ENCODE peak calls at places on chromosomes 1 and 21, in seven cellular contexts. One of them, this sample, is unnamed.
A peak's percentile ranks its signal among the peaks of the same experiment; 100 is the strongest.

GRCh38 chr1:160711528-160712311 is at the start of gene CD48:
- DNase-seq in heart right ventricle: no peak
- DNase-seq in heart left ventricle: no peak
- DNase-seq in fibroblast of villous mesenchyme: no peak
- DNase-seq in lower lobe of right lung: no peak
- DNase-seq in RWPE1: no peak
- DNase-seq in pancreas: no peak
- DNase-seq in this sample: no peak

GRCh38 chr1:152108899-152109222 is 6.4 kb downstream of the TCHH start:
- DNase-seq in fibroblast of villous mesenchyme: no peak
- DNase-seq in RWPE1: no peak
- DNase-seq in lower lobe of right lung: no peak
- DNase-seq in heart left ventricle: peak; percentile 28
- DNase-seq in heart right ventricle: no peak
- DNase-seq in pancreas: no peak
- DNase-seq in this sample: no peak

GRCh38 chr1:227544067-227544655 is 19.2 kb upstream of the ZNF678 start:
- DNase-seq in lower lobe of right lung: no peak
- DNase-seq in heart left ventricle: no peak
- DNase-seq in fibroblast of villous mesenchyme: no peak
- DNase-seq in pancreas: no peak
- DNase-seq in RWPE1: no peak
- DNase-seq in heart right ventricle: no peak
- DNase-seq in this sample: no peak

GRCh38 chr1:177021741-177022140 is 142.8 kb downstream of the ASTN1 start:
- DNase-seq in lower lobe of right lung: no peak
- DNase-seq in heart left ventricle: no peak
- DNase-seq in fibroblast of villous mesenchyme: no peak
- DNase-seq in RWPE1: no peak
- DNase-seq in pancreas: no peak
- DNase-seq in heart right ventricle: no peak
- DNase-seq in this sample: no peak

GRCh38 chr1:151059342-151060240 is at the start of gene CDC42SE1:
- DNase-seq in pancreas: peak; percentile 82
- DNase-seq in RWPE1: peak; percentile 85
- DNase-seq in lower lobe of right lung: peak; percentile 92
- DNase-seq in fibroblast of villous mesenchyme: peak; percentile 85
- DNase-seq in heart right ventricle: peak; percentile 84
- DNase-seq in heart left ventricle: peak; percentile 89
- DNase-seq in this sample: peak; percentile 84

GRCh38 chr1:182601926-182602325 is 2.3 kb downstream of the RGS16 start:
- DNase-seq in fibroblast of villous mesenchyme: no peak
- DNase-seq in heart left ventricle: no peak
- DNase-seq in heart right ventricle: no peak
- DNase-seq in RWPE1: no peak
- DNase-seq in pancreas: no peak
- DNase-seq in lower lobe of right lung: no peak
- DNase-seq in this sample: no peak

GRCh38 chr1:108897865-108898720 is 21.3 kb downstream of the GPSM2 start:
- DNase-seq in heart right ventricle: peak; percentile 42
- DNase-seq in fibroblast of villous mesenchyme: peak; percentile 77
- DNase-seq in heart left ventricle: no peak
- DNase-seq in lower lobe of right lung: no peak
- DNase-seq in pancreas: no peak
- DNase-seq in RWPE1: peak; percentile 46
- DNase-seq in this sample: no peak

GRCh38 chr1:36885537-36886441 is 148.5 kb downstream of the GRIK3 start:
- DNase-seq in fibroblast of villous mesenchyme: no peak
- DNase-seq in pancreas: no peak
- DNase-seq in heart left ventricle: no peak
- DNase-seq in RWPE1: no peak
- DNase-seq in lower lobe of right lung: no peak
- DNase-seq in heart right ventricle: peak; percentile 34
- DNase-seq in this sample: no peak

GRCh38 chr1:29436386-29436785 is 200.1 kb downstream of the PTPRU start:
- DNase-seq in RWPE1: no peak
- DNase-seq in pancreas: no peak
- DNase-seq in heart right ventricle: no peak
- DNase-seq in lower lobe of right lung: no peak
- DNase-seq in fibroblast of villous mesenchyme: no peak
- DNase-seq in heart left ventricle: no peak
- DNase-seq in this sample: no peak

GRCh38 chr1:29438991-29439390 is 202.7 kb downstream of the PTPRU start:
- DNase-seq in lower lobe of right lung: no peak
- DNase-seq in RWPE1: no peak
- DNase-seq in fibroblast of villous mesenchyme: no peak
- DNase-seq in pancreas: no peak
- DNase-seq in heart left ventricle: no peak
- DNase-seq in heart right ventricle: no peak
- DNase-seq in this sample: no peak

GRCh38 chr1:29437946-29438345 is 201.6 kb downstream of the PTPRU start:
- DNase-seq in fibroblast of villous mesenchyme: no peak
- DNase-seq in RWPE1: no peak
- DNase-seq in lower lobe of right lung: no peak
- DNase-seq in heart left ventricle: no peak
- DNase-seq in pancreas: no peak
- DNase-seq in heart right ventricle: no peak
- DNase-seq in this sample: no peak

GRCh38 chr1:29441916-29442668 is 205.8 kb downstream of the PTPRU start:
- DNase-seq in RWPE1: no peak
- DNase-seq in fibroblast of villous mesenchyme: no peak
- DNase-seq in lower lobe of right lung: no peak
- DNase-seq in heart left ventricle: no peak
- DNase-seq in pancreas: no peak
- DNase-seq in heart right ventricle: no peak
- DNase-seq in this sample: no peak

GRCh38 chr1:29439615-29440014 is 203.3 kb downstream of the PTPRU start:
- DNase-seq in fibroblast of villous mesenchyme: no peak
- DNase-seq in pancreas: no peak
- DNase-seq in lower lobe of right lung: no peak
- DNase-seq in RWPE1: no peak
- DNase-seq in heart left ventricle: no peak
- DNase-seq in heart right ventricle: no peak
- DNase-seq in this sample: no peak
- TF ChIP-seq CTCF in fibroblast of villous mesenchyme: no peak
- TF ChIP-seq CTCF in pancreas: no peak
- TF ChIP-seq CTCF in lower lobe of right lung: no peak
- TF ChIP-seq CTCF in RWPE1: no peak
- TF ChIP-seq CTCF in heart left ventricle: no peak
- TF ChIP-seq CTCF in heart right ventricle: no peak
- TF ChIP-seq CTCF in this sample: no peak

GRCh38 chr1:224180783-224181452 is 2.1 kb upstream of the DEGS1 start:
- DNase-seq in heart left ventricle: no peak
- DNase-seq in heart right ventricle: no peak
- DNase-seq in RWPE1: no peak
- DNase-seq in fibroblast of villous mesenchyme: no peak
- DNase-seq in pancreas: no peak
- DNase-seq in lower lobe of right lung: no peak
- DNase-seq in this sample: no peak

GRCh38 chr1:224182057-224182865 is 779 bp upstream of the DEGS1 start:
- DNase-seq in lower lobe of right lung: no peak
- DNase-seq in pancreas: no peak
- DNase-seq in heart right ventricle: no peak
- DNase-seq in RWPE1: peak; percentile 26
- DNase-seq in fibroblast of villous mesenchyme: no peak
- DNase-seq in heart left ventricle: no peak
- DNase-seq in this sample: no peak

GRCh38 chr1:224183591-224184312 is 712 bp downstream of the DEGS1 start:
- DNase-seq in fibroblast of villous mesenchyme: peak; percentile 70
- DNase-seq in pancreas: peak; percentile 64
- DNase-seq in heart right ventricle: peak; percentile 42
- DNase-seq in lower lobe of right lung: peak; percentile 71
- DNase-seq in heart left ventricle: peak; percentile 62
- DNase-seq in RWPE1: peak; percentile 50
- DNase-seq in this sample: peak; percentile 62

GRCh38 chr1:224181453-224181810 is 1.6 kb upstream of the DEGS1 start:
- DNase-seq in heart right ventricle: no peak
- DNase-seq in heart left ventricle: no peak
- DNase-seq in pancreas: no peak
- DNase-seq in RWPE1: no peak
- DNase-seq in lower lobe of right lung: no peak
- DNase-seq in fibroblast of villous mesenchyme: no peak
- DNase-seq in this sample: no peak

GRCh38 chr1:224182866-224183590 is at the start of gene DEGS1:
- DNase-seq in pancreas: peak; percentile 85
- DNase-seq in lower lobe of right lung: peak; percentile 89
- DNase-seq in heart right ventricle: peak; percentile 77
- DNase-seq in heart left ventricle: peak; percentile 84
- DNase-seq in RWPE1: peak; percentile 91
- DNase-seq in fibroblast of villous mesenchyme: peak; percentile 80
- DNase-seq in this sample: peak; percentile 90
- TF ChIP-seq CTCF in pancreas: no peak
- TF ChIP-seq CTCF in lower lobe of right lung: no peak
- TF ChIP-seq CTCF in heart right ventricle: no peak
- TF ChIP-seq CTCF in heart left ventricle: no peak
- TF ChIP-seq CTCF in RWPE1: no peak
- TF ChIP-seq CTCF in fibroblast of villous mesenchyme: no peak
- TF ChIP-seq CTCF in this sample: no peak

GRCh38 chr1:197327776-197328364 is 59.8 kb downstream of the CRB1 start:
- DNase-seq in heart left ventricle: no peak
- DNase-seq in RWPE1: peak; percentile 27
- DNase-seq in pancreas: no peak
- DNase-seq in fibroblast of villous mesenchyme: peak; percentile 21
- DNase-seq in heart right ventricle: no peak
- DNase-seq in lower lobe of right lung: no peak
- DNase-seq in this sample: no peak
- TF ChIP-seq CTCF in heart left ventricle: peak; percentile 64
- TF ChIP-seq CTCF in RWPE1: peak; percentile 76
- TF ChIP-seq CTCF in pancreas: peak; percentile 53
- TF ChIP-seq CTCF in fibroblast of villous mesenchyme: peak; percentile 64
- TF ChIP-seq CTCF in heart right ventricle: peak; percentile 45
- TF ChIP-seq CTCF in lower lobe of right lung: peak; percentile 36
- TF ChIP-seq CTCF in this sample: peak; percentile 59

DNA sequence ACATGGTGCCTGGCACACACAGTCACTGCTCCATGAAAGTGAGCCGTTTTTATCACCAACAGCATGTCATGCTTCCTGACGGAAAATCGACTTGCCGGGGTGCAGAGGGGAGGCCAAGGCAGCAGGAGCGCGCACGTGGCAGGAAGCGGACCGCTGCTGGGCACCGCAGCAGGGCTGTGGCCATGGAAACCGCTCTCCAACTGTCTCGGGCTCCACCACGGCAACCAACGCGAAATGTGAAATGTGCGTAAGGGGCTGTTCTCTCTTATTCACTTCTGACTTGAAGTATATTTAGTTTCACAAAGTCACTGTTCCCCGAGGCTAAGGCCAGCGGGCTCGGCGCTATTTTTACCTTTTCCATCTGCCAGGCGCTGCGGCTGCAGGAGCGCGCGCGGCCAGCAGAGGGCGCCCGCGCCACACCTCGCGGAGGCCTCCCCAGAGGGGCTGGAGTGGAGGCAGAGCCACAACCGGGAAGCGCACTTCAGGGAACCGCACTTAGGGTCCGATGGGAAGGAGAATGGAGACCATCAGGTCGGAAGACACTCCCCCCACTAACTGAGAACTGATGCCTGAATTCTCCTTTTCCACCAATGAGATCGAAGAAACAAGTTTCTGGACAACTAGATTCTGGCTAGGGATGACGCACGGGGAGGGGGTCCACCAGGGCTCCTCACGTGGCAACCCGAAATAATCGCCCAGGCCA is 19.7 kb downstream of the RCC2 start:
- DNase-seq in heart right ventricle: peak; percentile 71
- DNase-seq in heart left ventricle: peak; percentile 74
- DNase-seq in RWPE1: peak; percentile 69
- DNase-seq in pancreas: peak; percentile 52
- DNase-seq in fibroblast of villous mesenchyme: peak; percentile 61
- DNase-seq in lower lobe of right lung: peak; percentile 79
- DNase-seq in this sample: peak; percentile 84
- TF ChIP-seq CTCF in heart right ventricle: peak; percentile 100
- TF ChIP-seq CTCF in heart left ventricle: peak; percentile 100
- TF ChIP-seq CTCF in RWPE1: peak; percentile 99
- TF ChIP-seq CTCF in pancreas: peak; percentile 89
- TF ChIP-seq CTCF in fibroblast of villous mesenchyme: peak; percentile 99
- TF ChIP-seq CTCF in lower lobe of right lung: peak; percentile 100
- TF ChIP-seq CTCF in this sample: peak; percentile 99

GRCh38 chr21:34693192-34693810 is 24.5 kb downstream of the CLIC6 start:
- DNase-seq in lower lobe of right lung: no peak
- DNase-seq in fibroblast of villous mesenchyme: peak; percentile 78
- DNase-seq in heart left ventricle: no peak
- DNase-seq in pancreas: no peak
- DNase-seq in heart right ventricle: peak; percentile 29
- DNase-seq in RWPE1: peak; percentile 55
- DNase-seq in this sample: peak; percentile 42
- TF ChIP-seq CTCF in lower lobe of right lung: peak; percentile 83
- TF ChIP-seq CTCF in fibroblast of villous mesenchyme: peak; percentile 86
- TF ChIP-seq CTCF in heart left ventricle: peak; percentile 83
- TF ChIP-seq CTCF in pancreas: peak; percentile 84
- TF ChIP-seq CTCF in heart right ventricle: peak; percentile 75
- TF ChIP-seq CTCF in RWPE1: peak; percentile 84
- TF ChIP-seq CTCF in this sample: peak; percentile 84

GRCh38 chr1:34900775-34901502 is 28.5 kb downstream of the DLGAP3 start:
- DNase-seq in heart left ventricle: no peak
- DNase-seq in heart right ventricle: no peak
- DNase-seq in lower lobe of right lung: no peak
- DNase-seq in RWPE1: no peak
- DNase-seq in fibroblast of villous mesenchyme: no peak
- DNase-seq in pancreas: no peak
- DNase-seq in this sample: no peak

GRCh38 chr1:34899471-34899870 is 30.0 kb downstream of the DLGAP3 start:
- DNase-seq in heart left ventricle: no peak
- DNase-seq in pancreas: no peak
- DNase-seq in RWPE1: no peak
- DNase-seq in lower lobe of right lung: no peak
- DNase-seq in heart right ventricle: no peak
- DNase-seq in fibroblast of villous mesenchyme: no peak
- DNase-seq in this sample: no peak

GRCh38 chr1:34898220-34898820 is 31.1 kb downstream of the DLGAP3 start:
- DNase-seq in lower lobe of right lung: no peak
- DNase-seq in heart left ventricle: no peak
- DNase-seq in RWPE1: no peak
- DNase-seq in heart right ventricle: no peak
- DNase-seq in fibroblast of villous mesenchyme: no peak
- DNase-seq in pancreas: no peak
- DNase-seq in this sample: no peak

GRCh38 chr1:34899906-34900305 is 29.5 kb downstream of the DLGAP3 start:
- DNase-seq in lower lobe of right lung: no peak
- DNase-seq in heart left ventricle: no peak
- DNase-seq in pancreas: no peak
- DNase-seq in RWPE1: no peak
- DNase-seq in fibroblast of villous mesenchyme: no peak
- DNase-seq in heart right ventricle: no peak
- DNase-seq in this sample: no peak

DNA sequence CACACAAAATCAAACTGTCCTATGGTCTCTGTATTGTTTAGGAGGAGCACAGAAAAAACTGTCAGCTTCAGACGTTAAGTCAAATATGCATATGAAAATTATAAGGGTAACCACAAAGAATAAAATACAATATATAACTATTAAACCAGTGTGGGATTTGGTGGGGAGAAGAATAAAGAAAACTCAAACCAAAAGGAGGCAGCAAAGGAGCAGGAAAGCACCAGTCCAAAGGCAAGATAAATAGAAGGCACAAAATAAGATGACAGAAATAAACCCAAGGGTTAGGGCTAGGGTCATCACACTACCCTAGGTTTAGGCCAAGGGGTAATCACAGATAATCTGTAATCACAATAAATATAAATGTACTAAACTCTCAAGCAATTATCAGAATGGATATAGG is 32.8 kb downstream of the DLGAP3 start:
- DNase-seq in fibroblast of villous mesenchyme: peak; percentile 10
- DNase-seq in pancreas: no peak
- DNase-seq in heart right ventricle: no peak
- DNase-seq in RWPE1: no peak
- DNase-seq in lower lobe of right lung: no peak
- DNase-seq in heart left ventricle: no peak
- DNase-seq in this sample: no peak
- TF ChIP-seq CTCF in fibroblast of villous mesenchyme: peak; percentile 24
- TF ChIP-seq CTCF in pancreas: no peak
- TF ChIP-seq CTCF in heart right ventricle: no peak
- TF ChIP-seq CTCF in RWPE1: no peak
- TF ChIP-seq CTCF in lower lobe of right lung: no peak
- TF ChIP-seq CTCF in heart left ventricle: no peak
- TF ChIP-seq CTCF in this sample: no peak

GRCh38 chr1:178472531-178472930 is 24.2 kb downstream of the CLEC20A start:
- DNase-seq in RWPE1: no peak
- DNase-seq in heart left ventricle: no peak
- DNase-seq in fibroblast of villous mesenchyme: no peak
- DNase-seq in pancreas: no peak
- DNase-seq in heart right ventricle: no peak
- DNase-seq in lower lobe of right lung: no peak
- DNase-seq in this sample: no peak
- TF ChIP-seq CTCF in RWPE1: no peak
- TF ChIP-seq CTCF in heart left ventricle: no peak
- TF ChIP-seq CTCF in fibroblast of villous mesenchyme: no peak
- TF ChIP-seq CTCF in pancreas: no peak
- TF ChIP-seq CTCF in heart right ventricle: no peak
- TF ChIP-seq CTCF in lower lobe of right lung: no peak
- TF ChIP-seq CTCF in this sample: no peak

This sample was measured in nephron progenitor cell.